ENCODE peak calls at places on chromosomes 16 and 17, in ten cellular contexts. One of them, this sample, is unnamed.

GRCh38 chr17:50918071-50918932 is 52.1 kb upstream of the TOB1 start:
- DNase-seq in naive thymus-derived CD4-positive, alpha-beta T cell: no peak
- DNase-seq in astrocyte of the cerebellum: no peak
- DNase-seq in bronchial epithelial cell: no peak
- DNase-seq in sigmoid colon: no peak
- DNase-seq in RWPE2: no peak
- DNase-seq in fibroblast of lung: no peak
- DNase-seq in CD8-positive, alpha-beta memory T cell: no peak
- DNase-seq in A673: no peak
- DNase-seq in PC-9: no peak
- DNase-seq in this sample: no peak

GRCh38 chr17:39564201-39564828 is 43.4 kb downstream of the NEUROD2 start:
- DNase-seq in fibroblast of lung: no peak
- DNase-seq in bronchial epithelial cell: no peak
- DNase-seq in sigmoid colon: no peak
- DNase-seq in A673: no peak
- DNase-seq in naive thymus-derived CD4-positive, alpha-beta T cell: no peak
- DNase-seq in PC-9: no peak
- DNase-seq in RWPE2: no peak
- DNase-seq in astrocyte of the cerebellum: no peak
- DNase-seq in CD8-positive, alpha-beta memory T cell: no peak
- DNase-seq in this sample: no peak

GRCh38 chr17:10698116-10698818 is 873 bp downstream of the ADPRM start:
- DNase-seq in CD8-positive, alpha-beta memory T cell: no peak
- DNase-seq in naive thymus-derived CD4-positive, alpha-beta T cell: no peak
- DNase-seq in astrocyte of the cerebellum: no peak
- DNase-seq in PC-9: no peak
- DNase-seq in fibroblast of lung: peak; percentile 18
- DNase-seq in RWPE2: no peak
- DNase-seq in A673: peak; percentile 30
- DNase-seq in sigmoid colon: no peak
- DNase-seq in bronchial epithelial cell: peak; percentile 2
- DNase-seq in this sample: no peak

GRCh38 chr16:30761427-30761927 is 385 bp downstream of the CFAP119 start:
- DNase-seq in bronchial epithelial cell: peak; percentile 39
- DNase-seq in fibroblast of lung: peak; percentile 34
- DNase-seq in A673: peak; percentile 60
- DNase-seq in PC-9: peak; percentile 51
- DNase-seq in CD8-positive, alpha-beta memory T cell: peak; percentile 29
- DNase-seq in naive thymus-derived CD4-positive, alpha-beta T cell: no peak
- DNase-seq in RWPE2: peak; percentile 63
- DNase-seq in sigmoid colon: no peak
- DNase-seq in astrocyte of the cerebellum: no peak
- DNase-seq in this sample: peak; percentile 75

GRCh38 chr16:73023752-73024570 is 24.0 kb downstream of the ZFHX3 start:
- DNase-seq in fibroblast of lung: no peak
- DNase-seq in RWPE2: no peak
- DNase-seq in CD8-positive, alpha-beta memory T cell: no peak
- DNase-seq in PC-9: no peak
- DNase-seq in bronchial epithelial cell: no peak
- DNase-seq in sigmoid colon: peak; percentile 52
- DNase-seq in naive thymus-derived CD4-positive, alpha-beta T cell: no peak
- DNase-seq in A673: no peak
- DNase-seq in astrocyte of the cerebellum: no peak
- DNase-seq in this sample: no peak

GRCh38 chr16:58503863-58504688 is 4.1 kb downstream of the NDRG4 start:
- DNase-seq in sigmoid colon: peak; percentile 54
- DNase-seq in naive thymus-derived CD4-positive, alpha-beta T cell: no peak
- DNase-seq in PC-9: no peak
- DNase-seq in CD8-positive, alpha-beta memory T cell: no peak
- DNase-seq in A673: no peak
- DNase-seq in RWPE2: peak; percentile 52
- DNase-seq in bronchial epithelial cell: no peak
- DNase-seq in fibroblast of lung: no peak
- DNase-seq in astrocyte of the cerebellum: no peak
- DNase-seq in this sample: no peak

GRCh38 chr17:46742539-46743270 is 75.8 kb downstream of the WNT3 start:
- DNase-seq in bronchial epithelial cell: peak; percentile 94
- DNase-seq in naive thymus-derived CD4-positive, alpha-beta T cell: no peak
- DNase-seq in sigmoid colon: no peak
- DNase-seq in CD8-positive, alpha-beta memory T cell: no peak
- DNase-seq in RWPE2: peak; percentile 94
- DNase-seq in PC-9: peak; percentile 73
- DNase-seq in A673: no peak
- DNase-seq in fibroblast of lung: peak; percentile 87
- DNase-seq in astrocyte of the cerebellum: no peak
- DNase-seq in this sample: no peak

GRCh38 chr17:81402530-81402941 is 7.3 kb downstream of the BAHCC1 start:
- DNase-seq in PC-9: no peak
- DNase-seq in sigmoid colon: no peak
- DNase-seq in astrocyte of the cerebellum: no peak
- DNase-seq in naive thymus-derived CD4-positive, alpha-beta T cell: no peak
- DNase-seq in bronchial epithelial cell: no peak
- DNase-seq in CD8-positive, alpha-beta memory T cell: no peak
- DNase-seq in A673: peak; percentile 51
- DNase-seq in RWPE2: no peak
- DNase-seq in fibroblast of lung: no peak
- DNase-seq in this sample: no peak

GRCh38 chr16:89863741-89864391 is 9.5 kb upstream of the TCF25 start:
- DNase-seq in sigmoid colon: no peak
- DNase-seq in naive thymus-derived CD4-positive, alpha-beta T cell: no peak
- DNase-seq in bronchial epithelial cell: peak; percentile 49
- DNase-seq in astrocyte of the cerebellum: no peak
- DNase-seq in PC-9: no peak
- DNase-seq in fibroblast of lung: peak; percentile 56
- DNase-seq in A673: no peak
- DNase-seq in CD8-positive, alpha-beta memory T cell: no peak
- DNase-seq in RWPE2: no peak
- DNase-seq in this sample: no peak

GRCh38 chr16:351804-352520 is 561 bp downstream of the AXIN1 start:
- DNase-seq in astrocyte of the cerebellum: no peak
- DNase-seq in A673: no peak
- DNase-seq in fibroblast of lung: no peak
- DNase-seq in sigmoid colon: no peak
- DNase-seq in CD8-positive, alpha-beta memory T cell: peak; percentile 31
- DNase-seq in naive thymus-derived CD4-positive, alpha-beta T cell: no peak
- DNase-seq in RWPE2: no peak
- DNase-seq in bronchial epithelial cell: no peak
- DNase-seq in PC-9: no peak
- DNase-seq in this sample: no peak

GRCh38 chr16:49782405-49782804 is 73.5 kb downstream of the ZNF423 start:
- DNase-seq in sigmoid colon: no peak
- DNase-seq in fibroblast of lung: no peak
- DNase-seq in RWPE2: no peak
- DNase-seq in A673: no peak
- DNase-seq in naive thymus-derived CD4-positive, alpha-beta T cell: no peak
- DNase-seq in astrocyte of the cerebellum: no peak
- DNase-seq in CD8-positive, alpha-beta memory T cell: no peak
- DNase-seq in bronchial epithelial cell: peak; percentile 7
- DNase-seq in PC-9: no peak
- DNase-seq in this sample: no peak

GRCh38 chr16:51401673-51402072 is 250.6 kb upstream of the SALL1 start:
- DNase-seq in bronchial epithelial cell: no peak
- DNase-seq in naive thymus-derived CD4-positive, alpha-beta T cell: no peak
- DNase-seq in RWPE2: no peak
- DNase-seq in CD8-positive, alpha-beta memory T cell: no peak
- DNase-seq in astrocyte of the cerebellum: no peak
- DNase-seq in fibroblast of lung: no peak
- DNase-seq in PC-9: no peak
- DNase-seq in A673: no peak
- DNase-seq in sigmoid colon: no peak
- DNase-seq in this sample: no peak

GRCh38 chr17:68439656-68440290 is 17.5 kb downstream of the WIPI1 start:
- DNase-seq in naive thymus-derived CD4-positive, alpha-beta T cell: no peak
- DNase-seq in sigmoid colon: no peak
- DNase-seq in astrocyte of the cerebellum: no peak
- DNase-seq in RWPE2: no peak
- DNase-seq in PC-9: no peak
- DNase-seq in CD8-positive, alpha-beta memory T cell: no peak
- DNase-seq in bronchial epithelial cell: no peak
- DNase-seq in fibroblast of lung: no peak
- DNase-seq in A673: no peak
- DNase-seq in this sample: no peak

GRCh38 chr16:73171380-73171779 is 123.5 kb upstream of the ZFHX3 start:
- DNase-seq in CD8-positive, alpha-beta memory T cell: no peak
- DNase-seq in A673: no peak
- DNase-seq in naive thymus-derived CD4-positive, alpha-beta T cell: no peak
- DNase-seq in PC-9: no peak
- DNase-seq in fibroblast of lung: peak; percentile 13
- DNase-seq in bronchial epithelial cell: no peak
- DNase-seq in sigmoid colon: no peak
- DNase-seq in RWPE2: no peak
- DNase-seq in astrocyte of the cerebellum: no peak
- DNase-seq in this sample: no peak

GRCh38 chr17:50647187-50647586 is 12.5 kb downstream of the ABCC3 start:
- DNase-seq in PC-9: no peak
- DNase-seq in A673: no peak
- DNase-seq in bronchial epithelial cell: no peak
- DNase-seq in fibroblast of lung: no peak
- DNase-seq in RWPE2: no peak
- DNase-seq in naive thymus-derived CD4-positive, alpha-beta T cell: no peak
- DNase-seq in astrocyte of the cerebellum: no peak
- DNase-seq in CD8-positive, alpha-beta memory T cell: no peak
- DNase-seq in sigmoid colon: no peak
- DNase-seq in this sample: peak; percentile 76

GRCh38 chr16:85570735-85571562 is 42.2 kb upstream of the GSE1 start:
- DNase-seq in A673: no peak
- DNase-seq in fibroblast of lung: no peak
- DNase-seq in CD8-positive, alpha-beta memory T cell: peak; percentile 40
- DNase-seq in PC-9: no peak
- DNase-seq in RWPE2: no peak
- DNase-seq in astrocyte of the cerebellum: no peak
- DNase-seq in sigmoid colon: no peak
- DNase-seq in bronchial epithelial cell: no peak
- DNase-seq in naive thymus-derived CD4-positive, alpha-beta T cell: peak; percentile 25
- DNase-seq in this sample: no peak

GRCh38 chr17:5035356-5035755 is at the start of gene SLC52A1:
- DNase-seq in fibroblast of lung: no peak
- DNase-seq in RWPE2: no peak
- DNase-seq in sigmoid colon: no peak
- DNase-seq in A673: no peak
- DNase-seq in PC-9: no peak
- DNase-seq in CD8-positive, alpha-beta memory T cell: no peak
- DNase-seq in bronchial epithelial cell: peak; percentile 17
- DNase-seq in naive thymus-derived CD4-positive, alpha-beta T cell: no peak
- DNase-seq in astrocyte of the cerebellum: no peak
- DNase-seq in this sample: no peak
- H3K4me3 ChIP-seq in fibroblast of lung: no peak within 1 kb of the TSS
- H3K4me3 ChIP-seq in RWPE2: peak within 1 kb of the TSS; percentile 26
- H3K4me3 ChIP-seq in sigmoid colon: peak within 1 kb of the TSS; percentile 24
- H3K4me3 ChIP-seq in A673: peak within 1 kb of the TSS; percentile 42
- H3K4me3 ChIP-seq in PC-9: peak within 1 kb of the TSS; percentile 38
- H3K4me3 ChIP-seq in CD8-positive, alpha-beta memory T cell: no peak within 1 kb of the TSS
- H3K4me3 ChIP-seq in bronchial epithelial cell: peak within 1 kb of the TSS; percentile 33
- H3K4me3 ChIP-seq in naive thymus-derived CD4-positive, alpha-beta T cell: no peak within 1 kb of the TSS
- H3K4me3 ChIP-seq in astrocyte of the cerebellum: peak within 1 kb of the TSS; percentile 18
- H3K4me3 ChIP-seq in this sample: no peak within 1 kb of the TSS

GRCh38 chr17:73642659-73643011 is 1.6 kb downstream of the SDK2 start:
- DNase-seq in fibroblast of lung: no peak
- DNase-seq in bronchial epithelial cell: no peak
- DNase-seq in naive thymus-derived CD4-positive, alpha-beta T cell: no peak
- DNase-seq in astrocyte of the cerebellum: no peak
- DNase-seq in CD8-positive, alpha-beta memory T cell: no peak
- DNase-seq in A673: no peak
- DNase-seq in PC-9: no peak
- DNase-seq in sigmoid colon: no peak
- DNase-seq in RWPE2: no peak
- DNase-seq in this sample: no peak
- H3K4me3 ChIP-seq in fibroblast of lung: no peak overlapping the region
- H3K4me3 ChIP-seq in bronchial epithelial cell: peak overlapping the region; percentile 78
- H3K4me3 ChIP-seq in naive thymus-derived CD4-positive, alpha-beta T cell: peak overlapping the region; percentile 47
- H3K4me3 ChIP-seq in astrocyte of the cerebellum: peak overlapping the region; percentile 43
- H3K4me3 ChIP-seq in CD8-positive, alpha-beta memory T cell: peak overlapping the region; percentile 22
- H3K4me3 ChIP-seq in A673: peak overlapping the region; percentile 46
- H3K4me3 ChIP-seq in PC-9: no peak overlapping the region
- H3K4me3 ChIP-seq in sigmoid colon: peak overlapping the region; percentile 48
- H3K4me3 ChIP-seq in RWPE2: peak overlapping the region; percentile 41
- H3K4me3 ChIP-seq in this sample: peak overlapping the region; percentile 84

GRCh38 chr16:2337431-2338296 is 2.9 kb downstream of the ABCA3 start:
- DNase-seq in astrocyte of the cerebellum: no peak
- DNase-seq in CD8-positive, alpha-beta memory T cell: no peak
- DNase-seq in RWPE2: no peak
- DNase-seq in A673: peak; percentile 22
- DNase-seq in PC-9: no peak
- DNase-seq in sigmoid colon: no peak
- DNase-seq in fibroblast of lung: no peak
- DNase-seq in naive thymus-derived CD4-positive, alpha-beta T cell: no peak
- DNase-seq in bronchial epithelial cell: no peak
- DNase-seq in this sample: no peak
- H3K4me3 ChIP-seq in astrocyte of the cerebellum: no peak overlapping the region
- H3K4me3 ChIP-seq in CD8-positive, alpha-beta memory T cell: no peak overlapping the region
- H3K4me3 ChIP-seq in RWPE2: no peak overlapping the region
- H3K4me3 ChIP-seq in A673: no peak overlapping the region
- H3K4me3 ChIP-seq in PC-9: no peak overlapping the region
- H3K4me3 ChIP-seq in sigmoid colon: no peak overlapping the region
- H3K4me3 ChIP-seq in fibroblast of lung: no peak overlapping the region
- H3K4me3 ChIP-seq in naive thymus-derived CD4-positive, alpha-beta T cell: no peak overlapping the region
- H3K4me3 ChIP-seq in bronchial epithelial cell: no peak overlapping the region
- H3K4me3 ChIP-seq in this sample: no peak overlapping the region

DNA sequence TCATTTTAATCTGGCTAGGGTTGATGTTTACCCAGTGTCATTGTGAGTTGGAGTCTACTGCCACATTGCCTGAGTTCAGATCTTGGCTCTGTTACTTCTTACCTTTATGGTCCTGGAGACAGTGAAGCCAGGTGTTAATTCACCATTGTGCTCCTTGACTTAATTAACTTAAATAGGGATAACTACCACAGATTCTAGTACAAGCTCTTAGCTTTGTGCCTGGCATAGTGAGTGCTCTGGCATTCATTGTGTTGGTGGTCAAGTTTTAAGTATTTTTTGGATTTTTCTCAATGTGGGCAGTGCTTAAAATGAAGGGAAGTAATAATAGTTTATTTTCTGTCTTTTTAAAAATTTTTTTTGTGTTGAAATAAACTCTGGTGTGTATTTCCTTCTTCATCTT is 4.6 kb downstream of the HAPSTR1 start:
- DNase-seq in bronchial epithelial cell: no peak
- DNase-seq in PC-9: no peak
- DNase-seq in RWPE2: no peak
- DNase-seq in astrocyte of the cerebellum: no peak
- DNase-seq in CD8-positive, alpha-beta memory T cell: no peak
- DNase-seq in fibroblast of lung: no peak
- DNase-seq in naive thymus-derived CD4-positive, alpha-beta T cell: no peak
- DNase-seq in A673: no peak
- DNase-seq in sigmoid colon: no peak
- DNase-seq in this sample: no peak
- H3K4me3 ChIP-seq in bronchial epithelial cell: no peak overlapping the region
- H3K4me3 ChIP-seq in PC-9: peak overlapping the region; percentile 86
- H3K4me3 ChIP-seq in RWPE2: no peak overlapping the region
- H3K4me3 ChIP-seq in astrocyte of the cerebellum: peak overlapping the region; percentile 89
- H3K4me3 ChIP-seq in CD8-positive, alpha-beta memory T cell: no peak overlapping the region
- H3K4me3 ChIP-seq in fibroblast of lung: peak overlapping the region; percentile 96
- H3K4me3 ChIP-seq in naive thymus-derived CD4-positive, alpha-beta T cell: no peak overlapping the region
- H3K4me3 ChIP-seq in A673: peak overlapping the region; percentile 70
- H3K4me3 ChIP-seq in sigmoid colon: no peak overlapping the region
- H3K4me3 ChIP-seq in this sample: no peak overlapping the region

DNA sequence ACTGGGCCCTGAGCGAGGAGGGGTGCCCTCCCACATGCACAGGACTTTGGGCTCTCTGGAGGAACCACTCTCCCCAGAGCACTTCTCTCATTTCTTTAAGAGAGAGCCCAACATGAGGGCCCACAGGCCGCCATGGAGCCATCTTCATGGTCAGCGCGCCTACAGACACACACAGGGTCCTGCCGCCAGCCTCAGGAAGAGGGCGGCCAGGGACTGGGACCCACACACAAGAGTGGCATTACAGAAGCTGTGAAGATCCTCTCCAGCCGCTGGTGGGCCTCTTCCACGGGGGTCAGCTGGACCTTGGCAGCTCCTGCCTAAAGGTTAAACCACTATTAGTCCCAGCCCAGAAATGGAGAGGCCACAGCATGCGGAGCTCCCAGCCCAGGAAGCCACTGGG is 54.5 kb downstream of the MYO18A start:
- DNase-seq in fibroblast of lung: no peak
- DNase-seq in bronchial epithelial cell: no peak
- DNase-seq in A673: no peak
- DNase-seq in astrocyte of the cerebellum: no peak
- DNase-seq in sigmoid colon: no peak
- DNase-seq in naive thymus-derived CD4-positive, alpha-beta T cell: no peak
- DNase-seq in CD8-positive, alpha-beta memory T cell: no peak
- DNase-seq in PC-9: no peak
- DNase-seq in RWPE2: no peak
- DNase-seq in this sample: no peak
- H3K4me3 ChIP-seq in fibroblast of lung: no peak overlapping the region
- H3K4me3 ChIP-seq in bronchial epithelial cell: no peak overlapping the region
- H3K4me3 ChIP-seq in A673: no peak overlapping the region
- H3K4me3 ChIP-seq in astrocyte of the cerebellum: no peak overlapping the region
- H3K4me3 ChIP-seq in sigmoid colon: no peak overlapping the region
- H3K4me3 ChIP-seq in naive thymus-derived CD4-positive, alpha-beta T cell: no peak overlapping the region
- H3K4me3 ChIP-seq in CD8-positive, alpha-beta memory T cell: no peak overlapping the region
- H3K4me3 ChIP-seq in PC-9: no peak overlapping the region
- H3K4me3 ChIP-seq in RWPE2: no peak overlapping the region
- H3K4me3 ChIP-seq in this sample: no peak overlapping the region